ENCODE peak calls at places on chromosomes 11 and 22, in four cellular contexts. R is tibial artery, W is gastrocnemius medialis, K is PC-3. Q is an unnamed sample.

GRCh38 chr11:95933594-95933993 is 9.7 kb upstream of the MTMR2 start:
- DNase-seq in R (no peak), W (no peak), K (no peak), Q (no peak)

GRCh38 chr11:43898574-43898973 is 17.9 kb downstream of the ALKBH3 start:
- DNase-seq in R (no peak), W (no peak), K (no peak), Q (no peak)

GRCh38 chr22:45317551-45318167 is 7.9 kb downstream of the FAM118A start:
- DNase-seq in R (peak; percentile 96), W (peak; percentile 73), K (peak; percentile 9), Q (peak; percentile 41)

GRCh38 chr22:36395061-36395849 is 7.5 kb upstream of the MYH9 start:
- DNase-seq in R (no peak), W (no peak), K (peak; percentile 35), Q (no peak)

GRCh38 chr22:39364646-39365405 is 15.0 kb downstream of the SYNGR1 start:
- DNase-seq in R (no peak), W (no peak), K (no peak), Q (no peak)

GRCh38 chr11:46066335-46066734 is 54.9 kb downstream of the PHF21A start:
- DNase-seq in R (no peak), W (no peak), K (peak; percentile 20), Q (no peak)

GRCh38 chr11:45272701-45273100 is 13.4 kb downstream of the SYT13 start:
- DNase-seq in R (no peak), W (no peak), K (peak; percentile 35), Q (no peak)

GRCh38 chr11:66904055-66904454 is 47.2 kb downstream of the LRFN4 start:
- DNase-seq in R (no peak), W (no peak), K (peak; percentile 83), Q (no peak)

GRCh38 chr11:116035972-116036371 is 531.8 kb upstream of the CADM1 start:
- DNase-seq in R (no peak), W (no peak), K (no peak), Q (no peak)

GRCh38 chr11:95067828-95068244 is 1.1 kb downstream of the SRSF8 start:
- DNase-seq in R (no peak), W (peak; percentile 48), K (no peak), Q (peak; percentile 69)

GRCh38 chr11:74138572-74138971 is 32.2 kb downstream of the C2CD3 start:
- DNase-seq in R (no peak), W (peak; percentile 39), K (peak; percentile 100), Q (no peak)

DNA sequence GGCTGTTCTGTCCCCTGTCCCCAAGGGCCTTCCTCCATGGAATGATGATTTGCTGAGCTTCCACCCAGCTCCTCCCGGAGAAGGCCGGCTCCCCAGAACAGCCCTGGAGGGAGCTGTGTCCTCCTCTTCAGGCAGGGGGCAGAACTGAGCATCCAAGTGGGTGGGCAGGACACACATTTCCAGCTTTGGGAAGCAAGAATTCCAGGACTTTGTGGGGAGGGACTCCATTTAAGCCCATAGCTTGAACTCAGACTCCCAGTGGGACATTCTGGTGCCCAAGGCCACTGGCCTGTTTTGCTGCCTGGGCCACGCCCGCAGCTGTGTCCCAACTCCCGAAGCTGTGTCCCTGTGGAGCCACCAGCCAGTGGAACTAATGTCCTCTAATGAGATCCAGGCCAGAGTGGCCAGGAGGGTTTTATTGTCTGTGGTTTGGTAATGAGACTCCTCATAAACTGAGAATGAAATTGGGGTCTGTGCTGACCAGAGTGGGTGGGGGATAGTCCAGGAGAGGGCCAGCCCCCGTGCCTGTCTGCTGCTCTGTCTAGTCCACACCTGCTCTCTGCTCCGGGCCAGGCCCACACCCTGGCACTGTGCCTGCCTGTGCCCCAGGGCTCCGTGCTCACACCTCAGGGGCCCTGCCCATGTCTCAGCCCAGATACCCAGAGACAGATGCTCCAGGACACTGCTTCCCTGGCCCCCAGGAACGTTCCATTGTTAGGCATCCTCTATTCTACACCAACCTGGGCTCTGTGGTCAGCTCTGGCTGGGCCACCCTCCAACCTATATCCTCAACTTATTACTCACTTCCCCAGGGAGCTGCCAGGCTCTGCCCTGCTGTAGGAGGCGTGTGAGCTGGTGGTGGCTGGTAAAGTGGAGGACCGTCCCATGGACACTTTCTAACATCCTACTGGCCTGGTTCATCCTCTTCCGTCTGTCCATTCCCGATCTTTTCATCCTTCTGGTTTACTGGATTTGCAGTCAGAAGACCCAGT is 7.6 kb downstream of the NECTIN1 start:
- DNase-seq in R (no peak), W (no peak), K (peak; percentile 85), Q (no peak)
- H3K4me1 ChIP-seq in R (peaks cover 15% of the 10 kb centered on the region), W (no peaks in the 10 kb centered on the region), K (peaks cover 26% of the 10 kb centered on the region), Q (no peaks in the 10 kb centered on the region)

GRCh38 chr11:82403640-82404305 is 329.9 kb downstream of the FAM181B start:
- DNase-seq in R (no peak), W (no peak), K (no peak), Q (no peak)

GRCh38 chr11:82406611-82407010 is 327.1 kb downstream of the FAM181B start:
- DNase-seq in R (no peak), W (no peak), K (no peak), Q (no peak)

DNA sequence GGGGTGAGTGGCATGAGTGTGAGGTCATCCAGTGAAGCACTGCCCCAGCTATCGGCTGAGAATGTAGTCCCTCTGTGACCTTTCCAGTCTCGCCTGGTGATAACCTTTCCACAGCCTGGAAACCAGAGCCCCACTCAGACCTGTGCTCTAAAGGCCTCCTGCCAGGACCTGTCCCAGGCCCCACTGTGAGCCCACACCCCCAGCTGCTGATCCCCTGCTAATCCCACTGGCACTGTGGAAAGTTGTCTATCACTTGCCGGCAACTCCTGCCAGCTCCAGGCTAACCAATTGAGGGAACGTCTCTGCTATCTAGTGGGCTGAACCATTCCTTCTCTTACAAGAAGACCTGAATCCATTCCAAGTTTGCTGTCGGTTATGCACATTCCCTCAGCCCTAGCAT is 328.3 kb downstream of the FAM181B start:
- DNase-seq in R (no peak), W (no peak), K (no peak), Q (no peak)
- H3K4me3 ChIP-seq in R (no peak overlapping the region), W (no peak overlapping the region), K (no peak overlapping the region), Q (no peak overlapping the region)

DNA sequence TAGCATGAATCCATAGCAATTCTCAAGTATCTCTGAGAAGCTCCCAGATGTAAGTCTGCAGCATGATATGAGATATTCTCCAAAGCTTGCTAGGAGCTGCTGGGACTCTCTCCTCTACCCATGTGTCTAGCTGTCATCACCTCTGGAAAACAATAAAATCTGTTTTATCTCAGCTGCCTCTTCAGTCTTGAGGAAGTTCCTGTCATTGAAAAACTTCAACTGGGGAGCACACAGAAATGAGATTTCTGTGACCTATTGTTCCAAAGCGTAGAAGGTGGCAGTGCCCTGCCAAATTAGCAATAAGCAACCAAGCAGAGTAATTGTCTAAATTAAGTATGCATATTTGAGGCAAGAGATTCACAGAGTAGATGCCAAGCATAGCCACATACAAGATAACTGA is 1380.6 kb upstream of the RAG2 start:
- DNase-seq in R (no peak), W (no peak), K (no peak), Q (no peak)
- H3K27ac ChIP-seq in R (no peak overlapping the region), W (no peak overlapping the region), K (no peak overlapping the region), Q (no peak overlapping the region)

GRCh38 chr22:22938672-22939536 is 51.3 kb downstream of the IGLL5 start:
- DNase-seq in R (peak; percentile 24), W (no peak), K (no peak), Q (no peak)
- H3K4me1 ChIP-seq in R (no peaks in the 10 kb centered on the region), W (no peaks in the 10 kb centered on the region), K (no peaks in the 10 kb centered on the region), Q (no peaks in the 10 kb centered on the region)

DNA sequence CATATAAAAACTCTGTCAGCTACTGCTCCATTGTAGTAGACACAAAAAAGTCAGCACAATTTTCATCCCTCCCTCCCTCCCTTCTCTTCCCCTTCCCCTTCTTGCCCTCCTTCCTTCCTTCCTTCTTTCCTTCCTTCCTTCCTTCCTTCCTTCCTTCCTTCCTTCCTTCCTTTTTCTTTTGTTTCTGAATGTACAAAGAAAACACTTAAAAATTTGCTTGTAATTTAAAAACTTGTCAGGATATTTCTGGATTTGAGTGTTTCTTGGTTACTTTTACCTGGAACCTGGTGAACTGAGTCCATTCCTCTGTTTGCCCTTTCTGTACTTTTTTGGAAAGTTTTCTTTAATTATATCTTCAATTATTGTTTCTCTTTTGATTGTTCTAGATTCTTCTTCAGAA is 31.5 kb upstream of the PLET1 start:
- DNase-seq in R (no peak), W (no peak), K (no peak), Q (no peak)
- H3K4me3 ChIP-seq in R (no peak overlapping the region), W (no peak overlapping the region), K (no peak overlapping the region), Q (no peak overlapping the region)

GRCh38 chr22:29872145-29872893 is 10.7 kb upstream of the MTMR3 start:
- DNase-seq in R (no peak), W (peak; percentile 86), K (no peak), Q (no peak)

GRCh38 chr22:29870574-29870973 is 12.4 kb upstream of the MTMR3 start:
- DNase-seq in R (no peak), W (no peak), K (no peak), Q (no peak)

GRCh38 chr22:29871684-29872083 is 11.3 kb upstream of the MTMR3 start:
- DNase-seq in R (no peak), W (peak; percentile 70), K (no peak), Q (no peak)

GRCh38 chr22:29873943-29874342 is 9.0 kb upstream of the MTMR3 start:
- DNase-seq in R (no peak), W (no peak), K (no peak), Q (no peak)

DNA sequence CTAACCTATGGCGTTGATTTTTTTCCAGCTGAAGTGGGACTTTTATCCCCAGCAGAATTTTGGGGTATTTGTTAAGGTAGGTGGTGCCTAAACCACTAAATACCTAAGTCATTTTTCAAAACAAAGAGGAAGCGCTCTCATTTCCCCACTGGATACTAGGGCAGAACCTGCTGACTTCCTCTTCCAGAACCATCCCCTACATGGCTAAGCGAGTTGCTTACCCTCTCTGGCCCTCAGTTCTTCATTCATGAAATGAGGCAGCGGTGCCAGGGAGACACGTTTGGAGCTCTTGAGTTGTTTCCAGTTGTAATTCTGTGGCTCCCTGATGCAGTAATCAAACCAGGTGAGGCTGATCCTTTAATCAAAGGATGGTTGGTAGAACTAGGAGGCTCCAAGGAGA is 10.0 kb upstream of the MTMR3 start:
- DNase-seq in R (no peak), W (no peak), K (no peak), Q (no peak)
- H3K27ac ChIP-seq in R (no peak overlapping the region), W (peak overlapping the region; percentile 89), K (no peak overlapping the region), Q (no peak overlapping the region)

Q was measured in ovary.